ENCODE peak calls at places on chromosomes 6 and 20, in five cellular contexts. W is AG09309, K is HS-5, X is fibroblast of mammary gland, R is HuH-7. C is an unnamed sample.

GRCh38 chr6:80541186-80541585 is 434.7 kb downstream of the BCKDHB start:
- DNase-seq in R (no peak), W (peak), X (peak), K (peak), C (no peak)

GRCh38 chr6:43963877-43964658 is 163.2 kb downstream of the MRPL14 start:
- DNase-seq in X (no peak), K (no peak), W (no peak), R (no peak), C (no peak)

GRCh38 chr6:3835055-3835731 is 14.0 kb upstream of the FAM50B start:
- DNase-seq in W (no peak), R (peak), X (peak), K (no peak), C (no peak)

GRCh38 chr20:9409981-9410380 is 104.4 kb upstream of the LAMP5 start:
- DNase-seq in R (no peak), W (peak), K (peak), X (peak), C (no peak)

GRCh38 chr20:25065625-25066338 is 7.8 kb upstream of the ACSS1 start:
- DNase-seq in X (peak), R (peak), W (no peak), K (no peak), C (peak)

GRCh38 chr6:136703331-136703846 is 88.9 kb downstream of the MAP3K5 start:
- DNase-seq in X (no peak), K (no peak), R (no peak), W (no peak), C (no peak)

GRCh38 chr20:50750145-50750671 is 18.8 kb downstream of the PARD6B start:
- DNase-seq in K (no peak), X (no peak), R (no peak), W (no peak), C (no peak)

GRCh38 chr6:11164717-11165646 is 53.5 kb upstream of the ERVFRD-1 start:
- DNase-seq in X (no peak), K (no peak), W (no peak), R (no peak), C (no peak)

GRCh38 chr6:149190228-149190831 is 127.2 kb upstream of the TAB2 start:
- DNase-seq in K (no peak), W (no peak), X (peak), R (no peak), C (no peak)

GRCh38 chr20:4476903-4477302 is 244.8 kb upstream of the PRND start:
- DNase-seq in K (no peak), R (no peak), X (no peak), W (no peak), C (no peak)

GRCh38 chr20:12237772-12238171 is 320.1 kb downstream of the BTBD3 start:
- DNase-seq in W (no peak), R (no peak), X (peak), K (no peak), C (no peak)

GRCh38 chr6:149842331-149842730 is 21.8 kb downstream of the LRP11 start:
- DNase-seq in X (no peak), K (no peak), W (no peak), R (no peak), C (no peak)

GRCh38 chr20:34974246-34974645 is 18.6 kb downstream of the MYH7B start:
- DNase-seq in X (no peak), W (no peak), R (no peak), K (no peak), C (no peak)

GRCh38 chr6:52641826-52642225 is 29.1 kb upstream of the TMEM14A start:
- DNase-seq in R (no peak), W (no peak), X (no peak), K (no peak), C (no peak)

GRCh38 chr6:75157336-75157735 is 48.5 kb downstream of the COL12A1 start:
- DNase-seq in K (no peak), X (no peak), W (no peak), R (no peak), C (no peak)

GRCh38 chr6:41836660-41837052 is 49.2 kb downstream of the TOMM6 start:
- DNase-seq in R (no peak), W (no peak), K (no peak), X (peak), C (no peak)

GRCh38 chr6:32947552-32948465 is 5.1 kb downstream of the HLA-DMA start:
- DNase-seq in X (peak), R (no peak), K (no peak), W (no peak), C (no peak)

GRCh38 chr20:6887966-6888365 is 120.5 kb downstream of the BMP2 start:
- DNase-seq in K (no peak), X (no peak), W (no peak), R (no peak), C (no peak)

GRCh38 chr20:19799325-19799724 is 41.3 kb downstream of the RIN2 start:
- DNase-seq in K (no peak), X (no peak), W (no peak), R (no peak), C (no peak)

GRCh38 chr20:50426865-50427739 is 83.1 kb upstream of the PTPN1 start:
- DNase-seq in X (no peak), R (no peak), W (no peak), K (no peak), C (no peak)

GRCh38 chr6:137968901-137969300 is 101.8 kb downstream of the TNFAIP3 start:
- DNase-seq in R (no peak), X (no peak), W (no peak), K (no peak), C (no peak)

GRCh38 chr6:118708055-118708454 is 56.7 kb upstream of the CEP85L start:
- DNase-seq in W (no peak), X (peak), R (no peak), K (no peak), C (no peak)

GRCh38 chr20:51812861-51813260 is 10.5 kb upstream of the SALL4 start:
- DNase-seq in K (no peak), X (no peak), W (no peak), R (no peak), C (no peak)

GRCh38 chr6:18148304-18149025 is 6.4 kb downstream of the TPMT start:
- DNase-seq in X (peak), K (peak), W (peak), R (no peak), C (no peak)